ENCODE peak calls at places on chromosomes 13 and 19, in eight cellular contexts. W is tibial nerve, K is suprapubic skin, T is A549, A is transverse colon, H is SK-N-SH, U is H1, P is stomach. X is an unnamed sample.

GRCh38 chr13:26784704-26785639 is 24.4 kb upstream of the GPR12 start:
- DNase-seq in W (peak), K (no peak), T (no peak), A (peak), H (no peak), U (no peak), P (no peak), X (no peak)

GRCh38 chr19:45817725-45818301 is 2.7 kb upstream of the RSPH6A start:
- DNase-seq in W (no peak), K (no peak), T (no peak), A (no peak), H (peak), U (no peak), P (no peak), X (no peak)

GRCh38 chr13:101529419-101529818 is 76.9 kb downstream of the ITGBL1 start:
- DNase-seq in W (peak), K (no peak), T (no peak), A (no peak), H (no peak), U (no peak), P (no peak), X (no peak)

GRCh38 chr13:60369242-60369641 is 27.8 kb upstream of the TDRD3 start:
- DNase-seq in W (no peak), K (no peak), T (peak), A (no peak), H (peak), U (no peak), P (no peak), X (no peak)

GRCh38 chr13:42380420-42381164 is 108.6 kb downstream of the AKAP11 start:
- DNase-seq in W (no peak), K (no peak), T (no peak), A (no peak), H (no peak), U (no peak), P (no peak), X (peak)

GRCh38 chr13:83943530-83944279 is 61.4 kb upstream of the SLITRK1 start:
- DNase-seq in W (no peak), K (no peak), T (no peak), A (no peak), H (no peak), U (no peak), P (no peak), X (no peak)

GRCh38 chr19:928471-929259 is 2.8 kb downstream of the ARID3A start:
- DNase-seq in W (no peak), K (no peak), T (no peak), A (no peak), H (no peak), U (no peak), P (no peak), X (no peak)

GRCh38 chr19:18898081-18898532 is 2.1 kb upstream of the CERS1 start:
- DNase-seq in W (no peak), K (no peak), T (no peak), A (no peak), H (peak), U (no peak), P (no peak), X (no peak)

GRCh38 chr19:36245210-36246005 is 30.5 kb downstream of the ZNF146 start:
- DNase-seq in W (no peak), K (peak), T (no peak), A (no peak), H (peak), U (peak), P (no peak), X (no peak)

GRCh38 chr13:50400930-50401553 is 385.8 kb downstream of the KCNRG start:
- DNase-seq in W (no peak), K (no peak), T (no peak), A (no peak), H (no peak), U (no peak), P (no peak), X (no peak)

GRCh38 chr19:18340990-18341868 is 831 bp downstream of the PGPEP1 start:
- DNase-seq in W (peak), K (no peak), T (no peak), A (peak), H (peak), U (no peak), P (peak), X (no peak)

GRCh38 chr13:27182844-27183497 is 11.4 kb upstream of the USP12 start:
- DNase-seq in W (peak), K (no peak), T (peak), A (no peak), H (no peak), U (no peak), P (peak), X (peak)

GRCh38 chr19:44968118-44968517 is 12.9 kb downstream of the CLPTM1 start:
- DNase-seq in W (no peak), K (no peak), T (no peak), A (no peak), H (no peak), U (no peak), P (no peak), X (no peak)

GRCh38 chr13:75738841-75739240 is 102.7 kb downstream of the LMO7 start:
- DNase-seq in W (no peak), K (no peak), T (no peak), A (no peak), H (no peak), U (no peak), P (no peak), X (no peak)

GRCh38 chr19:18401580-18402112 is 4.2 kb upstream of the LRRC25 start:
- DNase-seq in W (peak), K (no peak), T (no peak), A (peak), H (no peak), U (no peak), P (no peak), X (no peak)

GRCh38 chr19:56159009-56159501 is 16.8 kb upstream of the GALP start:
- DNase-seq in W (no peak), K (no peak), T (no peak), A (no peak), H (no peak), U (no peak), P (no peak), X (no peak)

GRCh38 chr19:17234911-17235617 is 9.0 kb downstream of the OCEL1 start:
- DNase-seq in W (no peak), K (no peak), T (no peak), A (peak), H (peak), U (no peak), P (peak), X (no peak)

GRCh38 chr19:38266070-38266469 is 1.7 kb downstream of the SPINT2 start:
- DNase-seq in W (no peak), K (no peak), T (no peak), A (no peak), H (no peak), U (no peak), P (no peak), X (no peak)

GRCh38 chr19:15048885-15049541 is at the start of gene CASP14:
- DNase-seq in W (no peak), K (no peak), T (no peak), A (no peak), H (no peak), U (no peak), P (no peak), X (no peak)

GRCh38 chr19:35055715-35056179 is 14.2 kb downstream of the HPN start:
- DNase-seq in W (no peak), K (no peak), T (no peak), A (no peak), H (no peak), U (peak), P (no peak), X (no peak)

GRCh38 chr19:4352701-4353121 is 9.3 kb downstream of the MPND start:
- DNase-seq in W (peak), K (no peak), T (peak), A (no peak), H (peak), U (no peak), P (no peak), X (no peak)

GRCh38 chr19:45376045-45376724 is 5.8 kb upstream of the ERCC2 start:
- DNase-seq in W (peak), K (no peak), T (peak), A (no peak), H (peak), U (no peak), P (no peak), X (no peak)

GRCh38 chr19:50501568-50502475 is 9.2 kb downstream of the JOSD2 start:
- DNase-seq in W (no peak), K (no peak), T (no peak), A (no peak), H (no peak), U (no peak), P (no peak), X (no peak)

GRCh38 chr13:110528911-110529310 is 32.6 kb downstream of the RAB20 start:
- DNase-seq in W (no peak), K (no peak), T (no peak), A (no peak), H (no peak), U (no peak), P (no peak), X (no peak)

GRCh38 chr19:1979017-1979416 is 36.5 kb downstream of the BTBD2 start:
- DNase-seq in W (no peak), K (no peak), T (no peak), A (no peak), H (no peak), U (no peak), P (no peak), X (no peak)

GRCh38 chr19:1974381-1975066 is 33.6 kb downstream of the CSNK1G2 start:
- DNase-seq in W (no peak), K (no peak), T (no peak), A (no peak), H (no peak), U (no peak), P (no peak), X (no peak)

GRCh38 chr19:1978346-1978894 is 37.1 kb downstream of the BTBD2 start:
- DNase-seq in W (no peak), K (no peak), T (no peak), A (no peak), H (no peak), U (no peak), P (no peak), X (no peak)

GRCh38 chr19:1977116-1977515 is 36.1 kb downstream of the CSNK1G2 start:
- DNase-seq in W (no peak), K (no peak), T (no peak), A (no peak), H (no peak), U (no peak), P (no peak), X (no peak)

DNA sequence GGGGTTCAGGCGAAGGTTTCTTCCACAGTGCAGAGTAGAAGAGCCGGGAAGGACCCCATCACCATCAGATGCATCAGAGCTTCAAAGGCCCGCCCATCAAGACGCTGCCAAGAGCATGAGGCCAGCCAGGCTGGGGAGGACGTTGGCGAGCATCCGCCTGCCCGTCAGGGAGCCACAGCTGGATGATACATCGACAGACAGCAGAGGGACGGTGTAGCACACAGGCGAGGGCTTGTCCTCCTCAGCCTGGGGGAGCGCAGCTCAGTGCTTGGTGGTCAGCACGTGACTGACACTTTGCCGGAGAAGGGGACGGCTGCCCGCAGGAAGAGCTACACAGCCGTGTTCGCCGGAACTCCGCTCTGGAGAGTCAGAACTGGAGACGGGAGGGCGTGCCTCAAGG is 34.1 kb downstream of the CSNK1G2 start:
- DNase-seq in W (no peak), K (no peak), T (no peak), A (no peak), H (no peak), U (no peak), P (no peak), X (no peak)
- TF ChIP-seq EP300 in W (no peak), K (no peak), T (no peak), A (no peak), H (no peak), U (no peak), P (no peak), X (no peak)

GRCh38 chr13:24032674-24033073 is 127.8 kb upstream of the SPATA13 start:
- DNase-seq in W (no peak), K (no peak), T (no peak), A (no peak), H (no peak), U (no peak), P (no peak), X (no peak)

GRCh38 chr13:24033527-24034302 is 126.8 kb upstream of the SPATA13 start:
- DNase-seq in W (no peak), K (no peak), T (no peak), A (no peak), H (no peak), U (no peak), P (no peak), X (no peak)

GRCh38 chr13:24036115-24036514 is 124.4 kb upstream of the SPATA13 start:
- DNase-seq in W (no peak), K (no peak), T (no peak), A (no peak), H (peak), U (no peak), P (no peak), X (no peak)

GRCh38 chr13:24035411-24035810 is 125.1 kb upstream of the SPATA13 start:
- DNase-seq in W (no peak), K (no peak), T (no peak), A (no peak), H (no peak), U (no peak), P (no peak), X (no peak)

DNA sequence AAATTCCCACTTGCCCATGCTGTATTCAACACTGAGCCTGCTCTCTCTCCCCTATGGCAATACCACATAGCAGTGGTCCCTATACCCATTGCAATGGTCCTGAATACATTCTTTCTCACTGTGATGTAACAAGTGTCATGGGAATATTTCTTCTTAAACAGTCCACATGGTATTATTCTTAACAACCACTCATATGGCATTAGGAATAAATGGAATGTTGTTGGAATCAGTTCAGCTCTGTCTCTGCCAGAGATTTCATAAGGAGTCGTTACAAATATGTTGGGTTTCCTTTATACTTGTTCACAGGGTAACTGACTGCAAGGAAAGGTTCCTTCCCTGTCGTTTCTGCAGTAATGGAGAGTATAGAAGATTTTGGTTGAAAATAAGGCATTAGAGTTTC is 128.3 kb upstream of the SPATA13 start:
- DNase-seq in W (no peak), K (no peak), T (no peak), A (no peak), H (no peak), U (no peak), P (no peak), X (no peak)
- H3K27ac ChIP-seq in W (peak), K (no peak), T (peak), A (no peak), H (peak), U (no peak), P (peak), X (peak)

GRCh38 chr19:39411006-39411831 is 1.2 kb upstream of the PLEKHG2 start:
- DNase-seq in W (peak), K (peak), T (no peak), A (peak), H (no peak), U (no peak), P (peak), X (no peak)
- TF ChIP-seq EP300 in W (peak), K (peak), T (no peak), A (no peak), H (no peak), U (no peak), P (no peak), X (peak)

GRCh38 chr13:25722893-25723292 is 328.9 kb downstream of the SHISA2 start:
- DNase-seq in W (no peak), K (no peak), T (no peak), A (no peak), H (no peak), U (no peak), P (no peak), X (no peak)
- H3K27ac ChIP-seq in W (no peak), K (no peak), T (no peak), A (no peak), H (no peak), U (no peak), P (no peak), X (no peak)

DNA sequence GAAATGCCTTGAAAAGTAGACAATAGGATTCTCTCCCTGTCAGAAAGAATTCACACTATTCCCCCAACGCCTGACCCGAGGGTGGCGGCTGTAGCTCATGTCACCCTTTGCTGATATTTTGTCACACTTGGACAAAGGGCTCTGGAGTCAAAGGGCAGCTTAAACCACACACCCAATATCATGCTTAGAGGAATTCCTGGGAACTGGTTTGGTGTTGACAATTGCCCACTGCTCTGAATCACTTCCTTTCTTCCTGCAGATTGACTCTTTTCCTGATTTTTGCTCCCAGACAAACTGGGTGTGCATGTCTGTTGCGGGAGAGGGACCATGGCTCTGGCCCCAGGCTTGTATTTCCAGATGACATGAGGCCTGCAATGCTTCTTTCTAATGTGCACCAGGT is 9.0 kb upstream of the SERP2 start:
- DNase-seq in W (no peak), K (no peak), T (no peak), A (no peak), H (no peak), U (no peak), P (no peak), X (no peak)
- TF ChIP-seq EP300 in W (no peak), K (no peak), T (no peak), A (no peak), H (no peak), U (no peak), P (no peak), X (no peak)

X was measured in esophagus muscularis mucosa.